ENCODE peak calls at places on chromosomes 1 and 21, in seven cellular contexts. Z, J, S, G, N, Y and D are unnamed samples.
A peak's percentile ranks its signal among the peaks of the same experiment; 100 is the strongest.

GRCh38 chr21:20943476-20944085 is 54.6 kb upstream of the NCAM2 start:
- DNase-seq in Z (no peak), J (no peak), S (no peak), G (no peak), N (no peak), Y (no peak), D (no peak)

GRCh38 chr1:171754381-171754705 is 12.5 kb upstream of the VAMP4 start:
- DNase-seq in Z (no peak), J (peak; percentile 75), S (no peak), G (no peak), N (no peak), Y (no peak), D (no peak)

GRCh38 chr1:52355436-52355835 is 10.6 kb downstream of the CC2D1B start:
- DNase-seq in Z (no peak), J (no peak), S (no peak), G (no peak), N (no peak), Y (no peak), D (no peak)

GRCh38 chr1:221487781-221488520 is 253.9 kb downstream of the DUSP10 start:
- DNase-seq in Z (no peak), J (peak; percentile 92), S (no peak), G (no peak), N (no peak), Y (no peak), D (no peak)

GRCh38 chr21:44449473-44450363 is 5.6 kb upstream of the LRRC3 start:
- DNase-seq in Z (no peak), J (no peak), S (peak; percentile 9), G (peak; percentile 35), N (no peak), Y (no peak), D (no peak)

GRCh38 chr1:151444791-151445177 is 14.5 kb downstream of the POGZ start:
- DNase-seq in Z (no peak), J (no peak), S (no peak), G (no peak), N (no peak), Y (peak; percentile 31), D (no peak)

GRCh38 chr1:14929547-14930223 is 223.9 kb upstream of the TMEM51 start:
- DNase-seq in Z (no peak), J (peak; percentile 38), S (no peak), G (no peak), N (peak; percentile 76), Y (no peak), D (peak; percentile 57)

GRCh38 chr1:3568815-3569435 is 42.4 kb downstream of the MEGF6 start:
- DNase-seq in Z (no peak), J (no peak), S (peak; percentile 36), G (no peak), N (no peak), Y (no peak), D (no peak)

GRCh38 chr1:195482137-195482536 is 1126.1 kb downstream of the KCNT2 start:
- DNase-seq in Z (no peak), J (no peak), S (no peak), G (no peak), N (no peak), Y (no peak), D (no peak)

DNA sequence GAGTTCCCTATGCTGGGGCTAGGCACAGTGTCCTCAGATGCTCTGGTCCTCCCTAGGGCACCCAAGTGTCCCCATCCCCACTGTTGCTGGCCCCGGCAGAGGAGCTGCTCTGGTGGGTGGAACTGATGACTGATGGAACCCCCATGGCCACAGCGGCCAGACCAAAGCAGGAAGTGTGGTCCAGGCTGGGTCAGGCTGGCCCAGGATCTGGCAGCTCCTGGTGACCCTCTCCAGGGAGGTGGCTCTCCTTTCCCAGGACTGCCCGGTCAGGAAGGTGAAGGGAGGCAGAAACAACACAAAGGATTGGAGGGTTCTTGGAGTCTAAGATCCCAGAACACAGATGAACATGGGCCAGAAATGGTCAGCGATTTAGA is 1.1 kb downstream of the NKAIN1 start:
- DNase-seq in Z (no peak), J (no peak), S (no peak), G (no peak), N (no peak), Y (no peak), D (no peak)
- H3K4me3 ChIP-seq in Z (no peak overlapping the region), J (no peak overlapping the region), S (no peak overlapping the region), G (no peak overlapping the region), N (no peak overlapping the region), Y (no peak overlapping the region), D (no peak overlapping the region)

GRCh38 chr1:248613742-248614141 is 16.2 kb upstream of the OR2T10 start:
- DNase-seq in Z (no peak), J (no peak), S (no peak), G (no peak), N (no peak), Y (no peak), D (no peak)

GRCh38 chr1:248622491-248623106 is 12.3 kb downstream of the OR2T11 start:
- DNase-seq in Z (peak; percentile 4), J (peak; percentile 28), S (no peak), G (no peak), N (no peak), Y (peak; percentile 62), D (peak; percentile 6)

GRCh38 chr1:248618119-248618518 is 16.8 kb downstream of the OR2T11 start:
- DNase-seq in Z (no peak), J (no peak), S (no peak), G (no peak), N (no peak), Y (no peak), D (no peak)

DNA sequence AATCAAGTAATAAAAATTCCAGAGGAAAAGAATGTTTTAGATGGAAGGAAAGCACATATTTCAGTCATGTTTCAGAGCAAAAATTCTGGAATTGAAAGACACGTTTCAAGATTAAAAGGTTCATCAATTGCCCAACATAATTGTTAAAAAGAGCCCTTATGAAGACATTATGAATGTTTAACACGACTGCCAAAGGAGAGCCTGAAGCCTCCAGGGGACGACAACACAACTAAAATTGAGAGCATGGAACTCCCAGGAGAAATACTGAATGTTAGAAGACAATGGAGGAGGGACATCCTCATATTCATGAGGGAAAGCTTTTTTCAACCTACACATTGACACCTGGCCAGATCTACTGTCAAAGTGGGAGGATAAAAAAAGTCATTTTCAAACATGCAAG is 16.0 kb downstream of the OR2T11 start:
- DNase-seq in Z (peak; percentile 51), J (peak; percentile 37), S (peak; percentile 45), G (no peak), N (peak; percentile 71), Y (peak; percentile 59), D (peak; percentile 5)
- TF ChIP-seq CTCF in Z (peak; percentile 68), J (peak; percentile 44), S (no peak), G (peak; percentile 7), N (peak; percentile 44), Y (peak; percentile 95), D (peak; percentile 41)

GRCh38 chr1:27961646-27962221 is 2.0 kb downstream of the XKR8 start:
- DNase-seq in Z (no peak), J (no peak), S (no peak), G (no peak), N (no peak), Y (no peak), D (no peak)
- H3K4me3 ChIP-seq in Z (peak overlapping the region; percentile 97), J (no peak overlapping the region), S (no peak overlapping the region), G (peak overlapping the region; percentile 87), N (no peak overlapping the region), Y (no peak overlapping the region), D (no peak overlapping the region)

DNA sequence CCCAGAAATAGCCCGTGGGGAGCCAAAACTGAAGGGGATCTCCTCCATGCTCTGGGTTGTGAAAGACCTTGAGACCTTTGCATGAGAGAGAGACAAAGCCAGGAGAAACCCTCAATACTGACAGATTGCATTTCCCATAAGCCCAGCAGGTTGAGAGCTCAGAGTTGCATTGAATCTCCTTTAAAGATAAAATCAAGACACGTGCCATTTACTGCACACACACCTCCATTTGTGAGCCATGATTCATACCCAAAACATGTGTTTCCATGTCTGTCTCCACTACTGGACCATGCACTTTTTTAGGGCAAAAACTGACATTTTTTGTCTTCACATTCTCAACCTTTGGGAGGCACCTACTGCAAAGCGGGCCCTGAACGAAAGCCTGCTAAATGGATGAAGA is 144.0 kb upstream of the NRIP1 start:
- DNase-seq in Z (no peak), J (peak; percentile 35), S (no peak), G (no peak), N (no peak), Y (no peak), D (no peak)
- TF ChIP-seq CTCF in Z (no peak), J (no peak), S (no peak), G (no peak), N (no peak), Y (no peak), D (no peak)

GRCh38 chr1:29176567-29176966 is 5.1 kb downstream of the SRSF4 start:
- DNase-seq in Z (no peak), J (no peak), S (no peak), G (no peak), N (no peak), Y (no peak), D (no peak)
- H3K4me3 ChIP-seq in Z (no peak overlapping the region), J (no peak overlapping the region), S (no peak overlapping the region), G (no peak overlapping the region), N (no peak overlapping the region), Y (no peak overlapping the region), D (no peak overlapping the region)

DNA sequence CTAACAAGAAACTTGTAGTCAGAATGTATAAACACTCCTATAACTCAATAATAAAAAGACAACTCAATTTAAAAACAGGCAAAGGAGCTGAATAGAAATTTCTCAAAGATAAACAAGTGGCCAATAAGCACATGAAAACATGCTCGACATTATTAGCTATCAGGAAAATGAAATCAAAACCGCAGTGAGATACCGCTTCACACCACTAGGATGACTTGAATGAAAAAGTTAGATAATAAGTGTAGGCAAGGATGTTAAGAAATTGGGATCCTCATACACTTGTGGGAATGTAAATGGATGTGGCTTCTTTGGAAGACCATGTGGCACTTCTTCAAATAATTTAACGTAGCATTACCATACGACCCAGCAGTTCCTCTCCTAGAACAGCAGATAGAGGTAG is 8.9 kb downstream of the RALGPS2 start:
- DNase-seq in Z (no peak), J (no peak), S (no peak), G (no peak), N (no peak), Y (no peak), D (no peak)
- TF ChIP-seq CTCF in Z (peak; percentile 46), J (no peak), S (no peak), G (no peak), N (no peak), Y (peak; percentile 57), D (no peak)